ENCODE peak calls at places on chromosomes 3 and 15, in ten cellular contexts. N, L, Y, A, V, T, W, M, K and B are unnamed samples.

GRCh38 chr3:141686477-141687280 is 51.4 kb upstream of the RNF7 start:
- DNase-seq in M (no peak), Y (no peak), A (no peak), T (no peak), N (peak), V (no peak), L (peak), W (peak), K (no peak), B (no peak)

GRCh38 chr15:31489801-31490646 is 163.4 kb downstream of the KLF13 start:
- DNase-seq in T (peak), W (peak), L (peak), M (no peak), N (peak), K (peak), A (peak), V (peak), Y (no peak), B (no peak)

GRCh38 chr15:52334491-52335160 is 39.0 kb upstream of the MYO5C start:
- DNase-seq in M (no peak), A (no peak), N (no peak), W (no peak), K (no peak), V (no peak), L (no peak), Y (no peak), T (no peak), B (no peak)

GRCh38 chr15:57505056-57505713 is 86.5 kb upstream of the MYZAP start:
- DNase-seq in N (no peak), V (no peak), Y (no peak), K (no peak), T (no peak), W (no peak), L (no peak), M (no peak), A (no peak), B (no peak)

GRCh38 chr15:25439456-25439836 is 622 bp upstream of the UBE3A start:
- DNase-seq in N (peak), T (no peak), K (no peak), Y (no peak), L (peak), M (peak), A (no peak), V (no peak), W (peak), B (peak)

GRCh38 chr3:129343643-129344360 is 65.1 kb downstream of the HMCES start:
- DNase-seq in K (peak), Y (no peak), V (no peak), M (no peak), W (no peak), A (peak), T (peak), L (no peak), N (no peak), B (peak)

GRCh38 chr3:183339461-183340086 is 86.5 kb downstream of the B3GNT5 start:
- DNase-seq in Y (no peak), M (no peak), L (no peak), N (peak), A (no peak), W (no peak), V (no peak), K (no peak), T (no peak), B (no peak)

GRCh38 chr3:86563358-86563970 is 427.5 kb downstream of the VGLL3 start:
- DNase-seq in L (peak), V (no peak), W (peak), A (no peak), K (no peak), M (peak), Y (no peak), T (no peak), N (peak), B (peak)

GRCh38 chr3:119352235-119352634 is 58.1 kb downstream of the ARHGAP31 start:
- DNase-seq in V (no peak), Y (no peak), N (no peak), W (peak), M (no peak), L (peak), A (no peak), K (peak), T (peak), B (no peak)

GRCh38 chr3:149772861-149773260 is 19.5 kb downstream of the ANKUB1 start:
- DNase-seq in A (no peak), T (no peak), M (no peak), W (no peak), L (no peak), K (no peak), V (no peak), N (no peak), Y (no peak), B (no peak)

GRCh38 chr3:169161011-169161410 is 502.5 kb downstream of the MECOM start:
- DNase-seq in N (no peak), K (no peak), M (no peak), W (no peak), L (no peak), A (no peak), Y (no peak), T (no peak), V (no peak), B (no peak)

GRCh38 chr3:149042766-149043386 is 43.5 kb downstream of the HLTF start:
- DNase-seq in T (no peak), M (no peak), V (no peak), A (no peak), W (peak), L (peak), N (no peak), Y (no peak), K (no peak), B (no peak)

GRCh38 chr15:66615175-66615495 is 49.3 kb upstream of the LCTL start:
- DNase-seq in L (no peak), T (no peak), A (no peak), M (no peak), W (no peak), N (no peak), K (no peak), Y (no peak), V (no peak), B (no peak)

GRCh38 chr15:81531141-81531592 is 157.2 kb upstream of the TMC3 start:
- DNase-seq in V (no peak), M (peak), Y (no peak), L (peak), A (no peak), T (no peak), K (no peak), W (no peak), N (no peak), B (peak)